ENCODE peak calls at places on chromosomes 7 and 10, in ten cellular contexts. O is BJ; T is CD8-positive, alpha-beta T cell; E is mammary epithelial cell; K is left ventricle myocardium inferior; U is brain microvascular endothelial cell; D is WERI-Rb-1; F is foreskin fibroblast; Q is thoracic aorta; H is neural progenitor cell. I is an unnamed sample.

GRCh38 chr7:8702807-8703206 is 269.4 kb downstream of the NXPH1 start:
- DNase-seq in T (no peak), H (peak), Q (no peak), D (no peak), U (no peak), O (no peak), K (no peak), F (no peak), E (no peak), I (no peak)

GRCh38 chr7:130941322-130942210 is 207.6 kb upstream of the KLF14 start:
- DNase-seq in K (peak), Q (no peak), D (no peak), F (no peak), U (peak), T (no peak), E (peak), O (no peak), H (no peak), I (no peak)

GRCh38 chr10:77737608-77738007 is 100.0 kb upstream of the KCNMA1 start:
- DNase-seq in T (no peak), D (no peak), H (no peak), E (peak), U (peak), O (peak), F (peak), Q (no peak), K (no peak), I (no peak)

GRCh38 chr7:90706067-90706716 is 110.1 kb downstream of the CDK14 start:
- DNase-seq in U (no peak), E (no peak), F (no peak), T (no peak), O (no peak), Q (no peak), K (no peak), D (no peak), H (no peak), I (no peak)

GRCh38 chr10:9789996-9790395 is 1227.7 kb upstream of the CELF2 start:
- DNase-seq in Q (no peak), U (no peak), O (no peak), E (no peak), F (no peak), T (no peak), K (no peak), H (no peak), D (no peak), I (no peak)

GRCh38 chr10:1411451-1411850 is 325.9 kb downstream of the ADARB2 start:
- DNase-seq in D (no peak), E (no peak), F (no peak), H (no peak), O (no peak), K (no peak), U (no peak), Q (no peak), T (no peak), I (no peak)

GRCh38 chr7:87474046-87474445 is 1.4 kb downstream of the ABCB4 start:
- DNase-seq in O (peak), T (no peak), Q (no peak), E (no peak), D (no peak), H (no peak), K (no peak), F (peak), U (no peak), I (no peak)

GRCh38 chr7:24587853-24588252 is 14.6 kb downstream of the PALS2 start:
- DNase-seq in T (peak), F (peak), H (peak), E (no peak), D (peak), K (no peak), U (no peak), O (no peak), Q (no peak), I (peak)

GRCh38 chr10:6058677-6059475 is 3.3 kb downstream of the IL2RA start:
- DNase-seq in U (no peak), D (no peak), O (no peak), H (no peak), Q (no peak), E (no peak), F (peak), K (no peak), T (no peak), I (no peak)

GRCh38 chr7:18497800-18498199 is 2.3 kb downstream of the HDAC9 start:
- DNase-seq in T (no peak), H (no peak), K (no peak), O (no peak), E (no peak), F (no peak), D (no peak), Q (no peak), U (no peak), I (no peak)

GRCh38 chr7:18495412-18496335 is at the start of gene HDAC9:
- DNase-seq in K (peak), E (peak), U (peak), O (no peak), T (no peak), Q (no peak), H (peak), F (peak), D (peak), I (no peak)

GRCh38 chr7:18496336-18496700 is 769 bp downstream of the HDAC9 start:
- DNase-seq in Q (no peak), T (no peak), D (no peak), E (no peak), K (no peak), U (no peak), O (no peak), F (no peak), H (no peak), I (no peak)

GRCh38 chr7:18497082-18497481 is 1.5 kb downstream of the HDAC9 start:
- DNase-seq in T (no peak), F (no peak), U (no peak), E (no peak), D (no peak), O (no peak), H (no peak), K (no peak), Q (no peak), I (no peak)

DNA sequence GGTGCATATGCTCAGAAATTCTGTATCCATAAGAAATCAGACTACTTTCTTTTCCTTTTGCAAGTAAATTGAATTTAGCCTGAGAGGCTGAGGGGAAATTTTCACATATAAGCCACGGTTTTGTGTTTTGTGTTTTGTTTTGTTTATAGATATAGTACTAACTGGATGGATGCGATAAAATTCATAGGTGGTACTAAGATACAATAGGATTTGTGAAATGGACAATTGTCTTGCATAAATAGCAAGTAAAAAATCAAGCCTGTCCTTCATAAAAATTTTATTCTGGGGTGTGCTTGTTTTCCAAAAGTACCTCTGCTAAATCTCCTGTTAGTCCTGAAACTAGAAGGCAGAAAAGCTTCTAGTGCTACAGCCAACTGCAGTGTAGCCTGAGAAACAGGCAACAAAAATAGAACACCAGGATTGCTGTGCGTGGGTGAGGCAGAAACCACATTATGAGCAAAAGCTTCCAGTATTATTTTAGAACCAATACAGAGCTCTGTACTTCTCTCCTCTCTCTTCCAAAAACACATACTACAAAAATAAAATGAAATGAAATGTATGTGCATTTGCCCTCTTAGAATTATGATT is 634 bp upstream of the HDAC9 start:
- DNase-seq in F (peak), U (peak), K (no peak), H (no peak), E (peak), Q (no peak), T (no peak), D (no peak), O (peak), I (no peak)
- H3K4me3 ChIP-seq in F (no peak), U (peak), K (peak), H (peak), E (peak), Q (peak), T (no peak), D (peak), O (no peak), I (no peak)

GRCh38 chr7:22985436-22985835 is 28.5 kb downstream of the HYCC1 start:
- DNase-seq in Q (no peak), F (no peak), U (no peak), T (no peak), K (no peak), D (no peak), H (no peak), E (no peak), O (no peak), I (no peak)

GRCh38 chr7:22979251-22979650 is 34.7 kb downstream of the HYCC1 start:
- DNase-seq in K (no peak), E (no peak), O (no peak), T (no peak), Q (no peak), F (no peak), U (no peak), D (no peak), H (no peak), I (no peak)

GRCh38 chr7:22983257-22983855 is 30.6 kb downstream of the HYCC1 start:
- DNase-seq in E (no peak), F (peak), D (no peak), Q (no peak), O (no peak), T (no peak), K (no peak), H (no peak), U (no peak), I (no peak)

GRCh38 chr7:22980422-22980821 is 33.5 kb downstream of the HYCC1 start:
- DNase-seq in Q (no peak), K (no peak), F (peak), U (no peak), D (no peak), E (peak), T (no peak), H (no peak), O (peak), I (no peak)

DNA sequence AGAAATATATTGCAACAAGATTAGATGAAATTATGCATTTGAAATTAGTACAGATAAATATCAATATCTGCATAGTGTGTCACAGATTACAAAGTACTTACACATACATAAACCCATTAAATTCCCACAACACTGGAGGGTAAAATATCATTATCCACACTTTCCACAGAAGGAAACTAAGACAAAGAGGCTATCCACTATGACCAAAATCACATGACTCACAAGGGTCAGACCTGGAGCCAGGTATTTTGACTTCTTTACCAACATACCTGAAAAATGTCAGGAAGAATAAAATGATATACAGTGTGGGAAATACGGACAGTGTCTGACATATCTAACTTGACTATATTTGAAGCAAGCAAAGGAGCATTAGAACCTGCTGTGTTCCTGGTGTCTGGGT is 34.1 kb downstream of the HYCC1 start:
- DNase-seq in Q (no peak), H (no peak), O (no peak), T (no peak), E (peak), F (no peak), U (no peak), D (no peak), K (no peak), I (no peak)
- H3K4me3 ChIP-seq in Q (no peak), H (no peak), O (no peak), T (no peak), E (no peak), F (no peak), U (no peak), D (no peak), K (no peak), I (no peak)

DNA sequence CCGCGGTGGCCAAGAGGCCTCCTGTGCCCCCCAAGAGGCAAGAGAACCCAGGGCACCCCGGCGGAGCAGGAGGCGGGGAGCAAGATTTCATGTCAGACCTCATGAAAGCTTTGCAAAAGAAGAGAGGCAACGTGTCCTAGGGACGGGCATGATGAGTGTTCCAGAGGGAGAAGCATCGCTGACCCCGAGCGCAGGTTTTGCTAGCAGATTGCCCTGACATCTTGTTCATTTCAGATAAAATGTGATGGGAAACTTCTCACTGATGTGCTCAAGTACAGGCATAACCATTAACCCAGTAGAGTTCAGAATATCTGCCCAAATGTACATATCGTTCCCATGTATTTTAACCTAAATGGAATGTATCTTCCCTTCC is 129.2 kb downstream of the APBB1IP start:
- DNase-seq in O (no peak), H (no peak), U (no peak), K (no peak), T (no peak), Q (no peak), F (peak), D (no peak), E (no peak), I (no peak)
- H3K4me3 ChIP-seq in O (peak), H (peak), U (peak), K (peak), T (no peak), Q (peak), F (peak), D (peak), E (no peak), I (no peak)

GRCh38 chr7:1106063-1106782 is 18.3 kb downstream of the GPER1 start:
- DNase-seq in U (no peak), F (no peak), K (no peak), E (no peak), D (no peak), Q (no peak), O (no peak), H (no peak), T (no peak), I (no peak)

GRCh38 chr7:1106783-1107421 is 19.0 kb downstream of the GPER1 start:
- DNase-seq in O (no peak), U (no peak), D (no peak), K (no peak), Q (no peak), H (no peak), F (no peak), T (no peak), E (no peak), I (no peak)

GRCh38 chr7:1104514-1105179 is 16.7 kb downstream of the GPER1 start:
- DNase-seq in O (no peak), F (no peak), Q (no peak), H (no peak), D (no peak), E (no peak), U (no peak), K (no peak), T (no peak), I (peak)

GRCh38 chr7:1103789-1104513 is 16.0 kb downstream of the GPER1 start:
- DNase-seq in O (no peak), F (no peak), E (no peak), K (no peak), T (no peak), D (no peak), U (no peak), H (no peak), Q (no peak), I (no peak)

DNA sequence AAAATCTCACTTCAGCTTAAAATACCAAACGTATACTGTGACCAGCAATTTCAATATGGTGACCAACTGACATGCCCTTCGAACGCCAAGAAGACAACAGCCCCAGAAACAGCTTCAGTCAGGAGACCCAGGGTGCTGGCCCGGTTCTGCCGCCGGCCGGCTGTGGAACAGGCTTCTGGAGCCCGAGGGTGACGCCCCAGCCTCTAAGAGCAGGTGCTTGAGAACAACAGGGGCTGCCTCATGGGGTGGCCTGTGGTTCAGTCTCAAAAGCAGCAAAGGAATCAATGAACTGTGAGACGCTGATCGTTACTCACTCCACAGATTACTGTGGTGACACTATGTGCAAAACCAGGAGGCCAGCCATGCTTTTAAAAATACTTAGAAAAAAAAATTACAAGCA is 17.3 kb downstream of the GPER1 start:
- DNase-seq in F (no peak), Q (no peak), H (no peak), U (no peak), E (no peak), T (no peak), K (no peak), D (no peak), O (no peak), I (no peak)
- H3K4me3 ChIP-seq in F (no peak), Q (no peak), H (no peak), U (no peak), E (no peak), T (no peak), K (no peak), D (no peak), O (no peak), I (no peak)

GRCh38 chr7:94348142-94348541 is 46.6 kb upstream of the COL1A2 start:
- DNase-seq in F (peak), H (no peak), E (no peak), O (peak), Q (no peak), T (no peak), K (no peak), U (peak), D (no peak), I (no peak)
- H3K4me3 ChIP-seq in F (no peak), H (no peak), E (no peak), O (no peak), Q (peak), T (no peak), K (no peak), U (no peak), D (no peak), I (no peak)

DNA sequence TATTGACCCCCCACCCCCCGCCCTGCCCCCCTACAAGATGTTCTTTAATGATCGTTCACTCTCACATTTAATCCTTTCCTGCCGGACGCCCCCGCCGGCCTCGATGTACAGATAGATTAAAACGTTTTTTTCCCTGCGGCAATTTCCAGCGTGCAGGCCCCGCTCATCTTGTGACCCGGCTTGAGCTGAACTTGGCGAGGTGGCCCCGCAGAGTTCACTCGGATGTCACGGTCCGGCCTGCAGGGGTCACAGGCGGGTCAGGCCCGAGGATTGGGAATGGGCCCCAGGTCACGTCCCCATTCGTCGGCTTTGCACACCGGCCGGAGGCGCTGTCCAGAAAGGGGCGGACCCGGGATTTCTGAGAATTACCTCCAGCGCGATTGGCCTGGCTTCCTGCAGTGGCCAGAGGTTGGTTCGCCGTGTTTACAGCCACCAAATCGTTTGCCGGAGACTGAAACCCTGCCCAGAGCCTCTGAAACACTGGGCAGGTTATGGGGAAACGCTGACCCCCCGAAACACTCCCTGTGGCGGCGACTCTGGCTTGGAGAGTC is 1.9 kb upstream of the CYP26A1 start:
- DNase-seq in O (no peak), K (no peak), U (no peak), F (peak), Q (no peak), D (peak), E (no peak), T (no peak), H (peak), I (no peak)
- H3K4me3 ChIP-seq in O (peak), K (peak), U (peak), F (peak), Q (peak), D (peak), E (peak), T (no peak), H (peak), I (no peak)

GRCh38 chr10:69451784-69452251 is 553 bp downstream of the TSPAN15 start:
- DNase-seq in K (no peak), E (peak), U (no peak), F (peak), O (no peak), D (peak), T (no peak), H (peak), Q (no peak), I (no peak)
- H3K4me3 ChIP-seq in K (peak), E (peak), U (peak), F (peak), O (peak), D (peak), T (peak), H (peak), Q (peak), I (peak)